ENCODE peak calls at places on chromosomes 7 and 10, in four cellular contexts. L, T, O and S are unnamed samples.

GRCh38 chr7:38594931-38595330 is 36.2 kb downstream of the AMPH start:
- DNase-seq in T (no peak), L (no peak), O (no peak), S (no peak)

GRCh38 chr10:72461085-72461484 is 106.4 kb upstream of the DNAJB12 start:
- DNase-seq in O (no peak), L (no peak), T (no peak), S (no peak)

GRCh38 chr7:106598663-106599342 is 62.2 kb downstream of the CCDC71L start:
- DNase-seq in T (peak; percentile 36), L (peak; percentile 61), O (peak; percentile 57), S (peak; percentile 81)

GRCh38 chr10:33410096-33410859 is 75.8 kb upstream of the NRP1 start:
- DNase-seq in O (no peak), T (no peak), L (no peak), S (no peak)

GRCh38 chr7:28292826-28293528 is 112.4 kb upstream of the JAZF1 start:
- DNase-seq in L (no peak), T (no peak), O (no peak), S (no peak)

GRCh38 chr7:96737545-96738050 is 28.0 kb upstream of the SEM1 start:
- DNase-seq in O (no peak), T (no peak), L (no peak), S (no peak)

GRCh38 chr10:110327262-110327914 is 22.7 kb upstream of the SMNDC1 start:
- DNase-seq in T (no peak), O (no peak), L (no peak), S (no peak)

GRCh38 chr10:5419466-5420094 is 7.2 kb downstream of the NET1 start:
- DNase-seq in L (no peak), T (no peak), O (peak; percentile 18), S (no peak)

GRCh38 chr7:124106575-124106974 is 73.7 kb upstream of the TMEM229A start:
- DNase-seq in O (no peak), L (no peak), T (no peak), S (no peak)

GRCh38 chr10:15316144-15316543 is 54.9 kb downstream of the FAM171A1 start:
- DNase-seq in T (no peak), O (no peak), L (no peak), S (no peak)

GRCh38 chr7:31873816-31874597 is 187.0 kb downstream of the PPP1R17 start:
- DNase-seq in O (no peak), T (no peak), L (no peak), S (no peak)

GRCh38 chr7:151552352-151553028 is 32.8 kb upstream of the RHEB start:
- DNase-seq in L (no peak), O (no peak), T (no peak), S (no peak)

GRCh38 chr7:69982197-69982596 is 383.9 kb downstream of the AUTS2 start:
- DNase-seq in T (no peak), O (peak; percentile 42), L (no peak), S (no peak)

GRCh38 chr10:73954737-73955136 is 43.2 kb upstream of the VCL start:
- DNase-seq in O (no peak), T (no peak), L (no peak), S (no peak)

GRCh38 chr7:90836937-90837336 is 240.8 kb downstream of the CDK14 start:
- DNase-seq in O (peak; percentile 72), L (no peak), T (no peak), S (no peak)

GRCh38 chr7:6545398-6546126 is 5.7 kb downstream of the GRID2IP start:
- DNase-seq in T (no peak), L (no peak), O (no peak), S (no peak)

GRCh38 chr10:88157981-88158465 is 294.6 kb downstream of the PTEN start:
- DNase-seq in T (no peak), O (peak; percentile 87), L (peak; percentile 26), S (no peak)

GRCh38 chr7:82017334-82017943 is 247.6 kb upstream of the HGF start:
- DNase-seq in T (no peak), L (peak; percentile 47), O (peak; percentile 54), S (no peak)

GRCh38 chr10:61942997-61943457 is 41.5 kb downstream of the ARID5B start:
- DNase-seq in T (no peak), O (peak; percentile 73), L (no peak), S (no peak)

GRCh38 chr10:60433684-60434083 is 44.0 kb upstream of the ANK3 start:
- DNase-seq in L (no peak), O (peak; percentile 88), T (no peak), S (no peak)

GRCh38 chr7:40162516-40162915 is 27.7 kb downstream of the SUGCT start:
- DNase-seq in L (no peak), T (no peak), O (peak; percentile 16), S (no peak)

GRCh38 chr7:1314021-1314907 is 81.6 kb downstream of the UNCX start:
- DNase-seq in T (no peak), O (no peak), L (no peak), S (peak; percentile 45)

GRCh38 chr7:12596225-12596790 is 25.8 kb downstream of the SCIN start:
- DNase-seq in O (no peak), L (no peak), T (no peak), S (no peak)

GRCh38 chr10:124522903-124523260 is 61.3 kb downstream of the LHPP start:
- DNase-seq in T (no peak), O (no peak), L (peak; percentile 33), S (peak; percentile 43)

GRCh38 chr7:36601596-36601995 is 122.7 kb downstream of the AOAH start:
- DNase-seq in T (no peak), O (no peak), L (no peak), S (no peak)

GRCh38 chr10:124248056-124248455 is 154.7 kb upstream of the CHST15 start:
- DNase-seq in O (no peak), L (no peak), T (no peak), S (no peak)

GRCh38 chr7:132328047-132328620 is 248.1 kb downstream of the PLXNA4 start:
- DNase-seq in T (no peak), L (no peak), O (no peak), S (no peak)

GRCh38 chr7:12229046-12229445 is 18.0 kb downstream of the TMEM106B start:
- DNase-seq in O (peak; percentile 67), L (no peak), T (no peak), S (no peak)

GRCh38 chr10:21687197-21687993 is 153.4 kb downstream of the MLLT10 start:
- DNase-seq in L (no peak), O (peak; percentile 73), T (no peak), S (no peak)

GRCh38 chr10:118873080-118873737 is 118.4 kb upstream of the CACUL1 start:
- DNase-seq in L (no peak), T (no peak), O (peak; percentile 5), S (no peak)

GRCh38 chr7:11130012-11130411 is 156.3 kb downstream of the PHF14 start:
- DNase-seq in O (peak; percentile 45), T (no peak), L (no peak), S (no peak)

GRCh38 chr7:46156039-46156438 is 235.0 kb upstream of the IGFBP3 start:
- DNase-seq in L (no peak), T (no peak), O (no peak), S (no peak)

GRCh38 chr10:124677291-124677690 is 66.9 kb downstream of the FAM53B start:
- DNase-seq in T (no peak), L (no peak), O (peak; percentile 44), S (no peak)

GRCh38 chr10:29328988-29329387 is 40.1 kb downstream of the LYZL1 start:
- DNase-seq in L (no peak), T (no peak), O (peak; percentile 90), S (no peak)

GRCh38 chr7:2903686-2904162 is 59.6 kb upstream of the GNA12 start:
- DNase-seq in O (no peak), T (no peak), L (no peak), S (no peak)